ENCODE peak calls at places on chromosomes 13 and 19, in four cellular contexts. One of them, this sample, is unnamed.
A peak's percentile ranks its signal among the peaks of the same experiment; 100 is the strongest.

GRCh38 chr19:51469629-51470028 is 8.7 kb upstream of the CEACAM18 start:
- DNase-seq in transverse colon: no peak
- DNase-seq in HepG2: no peak
- DNase-seq in suprapubic skin: peak; percentile 28
- DNase-seq in this sample: no peak

GRCh38 chr19:39671739-39672363 is 16.1 kb downstream of the LGALS16 start:
- DNase-seq in transverse colon: no peak
- DNase-seq in HepG2: peak; percentile 60
- DNase-seq in suprapubic skin: no peak
- DNase-seq in this sample: no peak

GRCh38 chr13:28100149-28101121 is at the start of gene FLT3:
- DNase-seq in transverse colon: peak; percentile 62
- DNase-seq in HepG2: no peak
- DNase-seq in suprapubic skin: no peak
- DNase-seq in this sample: no peak

GRCh38 chr19:6092329-6093286 is 17.7 kb downstream of the RFX2 start:
- DNase-seq in transverse colon: peak; percentile 91
- DNase-seq in HepG2: peak; percentile 56
- DNase-seq in suprapubic skin: peak; percentile 93
- DNase-seq in this sample: peak; percentile 82

GRCh38 chr13:92842145-92842544 is 384.5 kb upstream of the GPC6 start:
- DNase-seq in transverse colon: no peak
- DNase-seq in HepG2: no peak
- DNase-seq in suprapubic skin: no peak
- DNase-seq in this sample: no peak

GRCh38 chr13:48975101-48975925 is at the start of gene FNDC3A:
- DNase-seq in transverse colon: peak; percentile 49
- DNase-seq in HepG2: peak; percentile 47
- DNase-seq in suprapubic skin: peak; percentile 81
- DNase-seq in this sample: peak; percentile 72

GRCh38 chr13:44165172-44165894 is 208.3 kb upstream of the SERP2 start:
- DNase-seq in transverse colon: no peak
- DNase-seq in HepG2: no peak
- DNase-seq in suprapubic skin: no peak
- DNase-seq in this sample: no peak

GRCh38 chr13:105070452-105070851 is 1465.0 kb downstream of the EFNB2 start:
- DNase-seq in transverse colon: no peak
- DNase-seq in HepG2: no peak
- DNase-seq in suprapubic skin: no peak
- DNase-seq in this sample: no peak

GRCh38 chr19:40298026-40298425 is 12.9 kb upstream of the AKT2 start:
- DNase-seq in transverse colon: no peak
- DNase-seq in HepG2: no peak
- DNase-seq in suprapubic skin: no peak
- DNase-seq in this sample: no peak

GRCh38 chr13:58946274-58946673 is 1217.5 kb downstream of the DIAPH3 start:
- DNase-seq in transverse colon: no peak
- DNase-seq in HepG2: no peak
- DNase-seq in suprapubic skin: no peak
- DNase-seq in this sample: no peak

GRCh38 chr13:100530645-100531044 is 57.9 kb downstream of the GGACT start:
- DNase-seq in transverse colon: no peak
- DNase-seq in HepG2: peak; percentile 19
- DNase-seq in suprapubic skin: peak; percentile 80
- DNase-seq in this sample: no peak

GRCh38 chr13:51803018-51803417 is 945 bp downstream of the DHRS12 start:
- DNase-seq in transverse colon: no peak
- DNase-seq in HepG2: no peak
- DNase-seq in suprapubic skin: no peak
- DNase-seq in this sample: no peak

GRCh38 chr13:51803422-51804294 is at the start of gene DHRS12:
- DNase-seq in transverse colon: peak; percentile 94
- DNase-seq in HepG2: peak; percentile 60
- DNase-seq in suprapubic skin: peak; percentile 97
- DNase-seq in this sample: peak; percentile 91

GRCh38 chr13:51801631-51802099 is 2.3 kb downstream of the DHRS12 start:
- DNase-seq in transverse colon: peak; percentile 87
- DNase-seq in HepG2: no peak
- DNase-seq in suprapubic skin: no peak
- DNase-seq in this sample: peak; percentile 84

GRCh38 chr13:51804295-51805172 is 571 bp upstream of the DHRS12 start:
- DNase-seq in transverse colon: peak; percentile 53
- DNase-seq in HepG2: no peak
- DNase-seq in suprapubic skin: no peak
- DNase-seq in this sample: no peak

GRCh38 chr13:51802601-51803000 is 1.4 kb downstream of the DHRS12 start:
- DNase-seq in transverse colon: no peak
- DNase-seq in HepG2: no peak
- DNase-seq in suprapubic skin: no peak
- DNase-seq in this sample: no peak
- H3K4me3 ChIP-seq in transverse colon: no peak overlapping the region
- H3K4me3 ChIP-seq in HepG2: peak overlapping the region; percentile 75
- H3K4me3 ChIP-seq in suprapubic skin: peak overlapping the region; percentile 76
- H3K4me3 ChIP-seq in this sample: no peak overlapping the region

GRCh38 chr13:40506592-40507446 is 159.6 kb downstream of the FOXO1 start:
- DNase-seq in transverse colon: no peak
- DNase-seq in HepG2: no peak
- DNase-seq in suprapubic skin: no peak
- DNase-seq in this sample: no peak

GRCh38 chr13:40509876-40510275 is 156.6 kb downstream of the FOXO1 start:
- DNase-seq in transverse colon: no peak
- DNase-seq in HepG2: no peak
- DNase-seq in suprapubic skin: no peak
- DNase-seq in this sample: no peak

GRCh38 chr13:40505196-40505595 is 161.2 kb downstream of the FOXO1 start:
- DNase-seq in transverse colon: no peak
- DNase-seq in HepG2: no peak
- DNase-seq in suprapubic skin: no peak
- DNase-seq in this sample: no peak

GRCh38 chr13:40508112-40508511 is 158.3 kb downstream of the FOXO1 start:
- DNase-seq in transverse colon: no peak
- DNase-seq in HepG2: no peak
- DNase-seq in suprapubic skin: no peak
- DNase-seq in this sample: no peak

DNA sequence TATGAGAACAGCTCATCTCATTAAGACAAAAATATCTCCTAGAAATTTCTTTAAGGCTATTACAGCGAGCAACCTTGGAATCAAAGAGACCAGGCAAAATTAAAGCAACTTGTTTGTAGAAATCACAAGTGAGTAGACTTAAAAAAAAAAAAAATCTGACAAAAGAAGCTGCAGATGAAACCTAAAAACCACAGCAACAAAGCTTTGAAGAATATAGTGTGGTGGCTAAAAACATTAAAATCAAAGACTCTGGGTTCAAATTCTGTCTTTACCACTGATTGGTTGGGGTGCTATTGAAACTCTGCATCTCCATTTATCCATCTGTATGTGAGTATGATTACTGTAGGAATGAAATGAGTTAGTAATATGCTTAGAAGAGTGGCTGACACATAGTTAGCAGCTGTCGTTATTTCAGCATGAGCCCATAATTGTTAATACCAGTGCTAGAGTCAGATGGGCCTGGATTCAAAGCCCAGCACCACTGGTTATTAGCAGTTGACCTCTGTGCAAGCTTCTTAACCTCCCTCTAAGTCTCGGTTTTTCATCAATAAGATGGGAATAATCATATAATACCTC is 157.6 kb downstream of the FOXO1 start:
- DNase-seq in transverse colon: no peak
- DNase-seq in HepG2: no peak
- DNase-seq in suprapubic skin: no peak
- DNase-seq in this sample: no peak
- TF ChIP-seq POLR2AphosphoS5 in transverse colon: no peak
- TF ChIP-seq POLR2AphosphoS5 in HepG2: no peak
- TF ChIP-seq POLR2AphosphoS5 in suprapubic skin: no peak
- TF ChIP-seq POLR2AphosphoS5 in this sample: no peak

GRCh38 chr19:49423985-49424303 is 703 bp upstream of the PTH2 start:
- DNase-seq in transverse colon: no peak
- DNase-seq in HepG2: no peak
- DNase-seq in suprapubic skin: no peak
- DNase-seq in this sample: no peak
- H3K4me3 ChIP-seq in transverse colon: no peak overlapping the region
- H3K4me3 ChIP-seq in HepG2: no peak overlapping the region
- H3K4me3 ChIP-seq in suprapubic skin: no peak overlapping the region
- H3K4me3 ChIP-seq in this sample: no peak overlapping the region

GRCh38 chr13:19959141-19959830 is 759 bp downstream of the ZMYM2 start:
- DNase-seq in transverse colon: peak; percentile 61
- DNase-seq in HepG2: peak; percentile 27
- DNase-seq in suprapubic skin: peak; percentile 84
- DNase-seq in this sample: peak; percentile 30

GRCh38 chr13:19958119-19959111 is at the start of gene ZMYM2:
- DNase-seq in transverse colon: peak; percentile 99
- DNase-seq in HepG2: peak; percentile 86
- DNase-seq in suprapubic skin: peak; percentile 97
- DNase-seq in this sample: peak; percentile 97

GRCh38 chr13:19955873-19956559 is 2.5 kb upstream of the ZMYM2 start:
- DNase-seq in transverse colon: no peak
- DNase-seq in HepG2: no peak
- DNase-seq in suprapubic skin: no peak
- DNase-seq in this sample: no peak

GRCh38 chr13:19959831-19960672 is 1.5 kb downstream of the ZMYM2 start:
- DNase-seq in transverse colon: peak; percentile 88
- DNase-seq in HepG2: peak; percentile 90
- DNase-seq in suprapubic skin: peak; percentile 91
- DNase-seq in this sample: peak; percentile 80

DNA sequence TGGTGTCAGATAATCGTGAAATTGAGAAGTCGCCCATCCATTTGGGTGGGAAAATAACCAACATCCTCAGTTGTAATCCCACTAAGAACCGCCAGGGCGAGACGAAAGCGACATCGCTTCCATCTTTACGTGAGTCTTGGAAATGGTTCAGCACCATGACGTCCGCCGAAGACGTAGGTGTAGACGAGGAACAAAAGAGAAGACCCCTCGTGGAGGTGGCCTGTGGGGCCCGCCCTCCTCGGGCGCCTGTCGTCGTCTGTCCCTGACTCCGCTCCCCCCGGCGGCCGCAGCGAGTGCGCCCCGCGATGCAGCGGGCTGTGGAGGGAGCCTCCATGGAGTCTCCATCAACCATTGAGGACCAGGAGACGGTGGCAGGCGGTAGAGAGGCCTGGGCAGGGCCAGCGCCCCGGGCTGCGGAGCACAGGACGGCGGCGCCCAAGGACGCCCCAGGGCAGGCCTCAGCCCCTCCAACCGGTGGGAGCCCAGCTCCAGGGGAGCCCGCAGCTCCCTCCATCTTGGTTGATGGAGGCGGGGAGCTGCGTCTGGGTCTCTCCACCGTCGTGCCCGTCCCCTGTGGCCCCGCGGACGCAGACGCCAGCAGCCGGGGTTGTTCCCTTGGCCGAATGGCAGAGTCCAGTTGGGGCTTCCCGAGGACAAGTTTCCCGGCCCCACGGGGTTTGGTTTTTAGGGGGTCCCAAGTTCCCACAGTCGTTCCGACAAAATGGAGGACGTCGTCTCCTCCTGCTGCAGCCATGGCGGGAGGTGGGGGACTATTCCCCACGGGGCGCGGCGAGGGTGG is 1.0 kb upstream of the ZMYM2 start:
- DNase-seq in transverse colon: peak; percentile 82
- DNase-seq in HepG2: no peak
- DNase-seq in suprapubic skin: peak; percentile 90
- DNase-seq in this sample: peak; percentile 76
- TF ChIP-seq POLR2AphosphoS5 in transverse colon: peak; percentile 39
- TF ChIP-seq POLR2AphosphoS5 in HepG2: no peak
- TF ChIP-seq POLR2AphosphoS5 in suprapubic skin: no peak
- TF ChIP-seq POLR2AphosphoS5 in this sample: peak; percentile 38

GRCh38 chr19:49932041-49932451 is 2.7 kb upstream of the NUP62 start:
- DNase-seq in transverse colon: no peak
- DNase-seq in HepG2: no peak
- DNase-seq in suprapubic skin: no peak
- DNase-seq in this sample: no peak
- H3K4me3 ChIP-seq in transverse colon: no peak overlapping the region
- H3K4me3 ChIP-seq in HepG2: no peak overlapping the region
- H3K4me3 ChIP-seq in suprapubic skin: no peak overlapping the region
- H3K4me3 ChIP-seq in this sample: no peak overlapping the region

GRCh38 chr19:4439243-4439642 is 18.4 kb downstream of the UBXN6 start:
- DNase-seq in transverse colon: no peak
- DNase-seq in HepG2: no peak
- DNase-seq in suprapubic skin: no peak
- DNase-seq in this sample: no peak
- TF ChIP-seq POLR2AphosphoS5 in transverse colon: no peak
- TF ChIP-seq POLR2AphosphoS5 in HepG2: no peak
- TF ChIP-seq POLR2AphosphoS5 in suprapubic skin: no peak
- TF ChIP-seq POLR2AphosphoS5 in this sample: no peak